ENCODE peak calls at places on chromosomes 2 and 18, in eight cellular contexts. S, T, M, V, E, B, X and C are unnamed samples.

GRCh38 chr2:143505542-143505941 is 376.3 kb downstream of the ARHGAP15 start:
- DNase-seq in S (no peak), T (no peak), M (no peak), V (no peak), E (no peak), B (no peak), X (no peak), C (no peak)

GRCh38 chr2:86383844-86384243 is 46.4 kb upstream of the REEP1 start:
- DNase-seq in S (no peak), T (no peak), M (no peak), V (no peak), E (no peak), B (no peak), X (no peak), C (no peak)

GRCh38 chr2:109497911-109498870 is 115.6 kb downstream of the SEPTIN10 start:
- DNase-seq in S (no peak), T (no peak), M (no peak), V (no peak), E (no peak), B (no peak), X (no peak), C (no peak)

GRCh38 chr2:228048838-228049490 is 132.5 kb downstream of the SPHKAP start:
- DNase-seq in S (peak; percentile 9), T (no peak), M (no peak), V (peak; percentile 3), E (peak; percentile 20), B (no peak), X (peak; percentile 26), C (peak; percentile 23)

GRCh38 chr18:23574611-23575308 is 11.5 kb downstream of the NPC1 start:
- DNase-seq in S (no peak), T (no peak), M (no peak), V (no peak), E (no peak), B (no peak), X (no peak), C (no peak)

GRCh38 chr18:3056311-3056710 is 43.4 kb upstream of the LPIN2 start:
- DNase-seq in S (no peak), T (no peak), M (no peak), V (no peak), E (no peak), B (no peak), X (no peak), C (no peak)

GRCh38 chr2:173401716-173402326 is 47.1 kb downstream of the CDCA7 start:
- DNase-seq in S (no peak), T (no peak), M (no peak), V (no peak), E (no peak), B (no peak), X (no peak), C (peak; percentile 10)

GRCh38 chr2:200509227-200509607 is 651 bp downstream of the KCTD18 start:
- DNase-seq in S (no peak), T (no peak), M (no peak), V (peak; percentile 41), E (peak; percentile 36), B (no peak), X (peak; percentile 29), C (no peak)

GRCh38 chr2:107743274-107743673 is 83.4 kb upstream of the RGPD4 start:
- DNase-seq in S (no peak), T (no peak), M (no peak), V (no peak), E (no peak), B (no peak), X (no peak), C (no peak)

GRCh38 chr18:54734059-54734458 is 94.2 kb upstream of the RAB27B start:
- DNase-seq in S (no peak), T (no peak), M (no peak), V (no peak), E (no peak), B (no peak), X (no peak), C (no peak)

GRCh38 chr18:59918320-59918755 is 18.5 kb downstream of the PMAIP1 start:
- DNase-seq in S (no peak), T (peak; percentile 87), M (peak; percentile 69), V (no peak), E (peak; percentile 36), B (no peak), X (peak; percentile 45), C (no peak)

GRCh38 chr2:64637000-64637628 is 16.6 kb downstream of the SERTAD2 start:
- DNase-seq in S (no peak), T (peak; percentile 6), M (no peak), V (peak; percentile 68), E (no peak), B (no peak), X (no peak), C (no peak)

GRCh38 chr2:64214281-64215115 is 70.3 kb upstream of the PELI1 start:
- DNase-seq in S (no peak), T (no peak), M (no peak), V (peak; percentile 46), E (peak; percentile 55), B (no peak), X (peak; percentile 50), C (no peak)

GRCh38 chr18:13051950-13052349 is 60.8 kb downstream of the CEP192 start:
- DNase-seq in S (no peak), T (no peak), M (no peak), V (peak; percentile 7), E (no peak), B (no peak), X (no peak), C (peak; percentile 6)

GRCh38 chr2:50649626-50650397 is 382.1 kb downstream of the NRXN1 start:
- DNase-seq in S (no peak), T (no peak), M (no peak), V (no peak), E (no peak), B (no peak), X (no peak), C (no peak)

GRCh38 chr2:182447843-182448242 is 21.0 kb upstream of the PDE1A start:
- DNase-seq in S (no peak), T (no peak), M (no peak), V (no peak), E (no peak), B (no peak), X (no peak), C (no peak)

GRCh38 chr18:55588876-55589595 is 1.0 kb upstream of the TCF4 start:
- DNase-seq in S (no peak), T (no peak), M (no peak), V (no peak), E (no peak), B (no peak), X (no peak), C (no peak)

GRCh38 chr18:23451491-23451890 is 1.6 kb upstream of the RIOK3 start:
- DNase-seq in S (no peak), T (no peak), M (no peak), V (peak; percentile 65), E (no peak), B (no peak), X (no peak), C (no peak)

DNA sequence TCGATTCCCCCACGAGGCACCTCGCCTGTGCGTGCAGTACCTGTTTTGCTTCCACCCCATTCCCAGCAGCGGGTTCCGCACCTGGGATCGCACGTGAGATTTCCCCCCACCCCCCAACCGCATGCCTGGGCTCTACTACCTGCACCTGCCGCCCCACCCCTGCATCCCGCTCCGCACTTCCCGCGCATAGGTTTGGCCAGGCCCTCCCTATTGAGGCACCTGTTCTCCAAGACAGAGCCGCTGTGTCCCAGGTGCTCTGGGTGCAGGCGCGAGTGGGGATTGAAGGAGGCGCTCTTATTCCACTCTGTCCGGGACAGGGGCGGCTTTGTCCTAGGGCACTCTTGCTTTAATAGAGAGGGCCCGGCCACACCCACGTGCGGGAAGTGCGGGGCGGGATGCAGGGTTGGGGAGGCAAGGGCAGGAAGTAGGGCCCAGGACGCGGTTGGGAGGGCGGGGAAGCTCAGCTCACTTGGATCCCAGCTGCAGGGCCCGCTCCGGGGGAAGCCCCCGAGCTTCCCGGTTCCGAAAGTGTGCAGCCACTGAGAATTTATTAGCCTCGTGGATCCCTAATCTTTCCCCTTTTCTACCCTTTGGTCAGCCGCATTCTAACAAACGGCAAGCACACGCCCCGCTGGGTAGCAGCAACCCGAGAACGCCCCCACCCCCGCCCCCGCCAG is 698 bp upstream of the MOCOS start:
- DNase-seq in S (no peak), T (peak; percentile 88), M (peak; percentile 66), V (no peak), E (peak; percentile 73), B (no peak), X (peak; percentile 69), C (peak; percentile 26)
- TF ChIP-seq CTCF in S (no peak), T (no peak), M (no peak), V (no peak), E (no peak), B (no peak), X (no peak), C (no peak)

DNA sequence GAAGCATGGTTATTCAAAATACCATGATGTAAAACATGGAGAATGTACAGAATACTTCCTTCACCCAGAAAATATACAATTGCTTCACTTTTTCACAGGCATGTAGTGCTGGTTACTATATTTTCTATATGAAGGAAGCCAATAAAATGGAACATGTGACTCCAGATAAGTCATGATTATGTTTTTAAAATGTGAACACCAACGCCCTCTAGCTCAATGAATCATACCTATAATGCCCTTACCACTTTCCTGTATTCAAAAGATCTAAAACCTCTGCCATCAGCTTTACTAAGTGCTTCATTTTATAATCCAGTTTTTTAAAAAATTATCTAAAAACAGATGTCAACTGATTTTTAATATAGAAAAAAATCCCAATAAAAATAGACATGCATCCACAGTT is 59.9 kb downstream of the SMAD2 start:
- DNase-seq in S (no peak), T (no peak), M (no peak), V (no peak), E (no peak), B (no peak), X (no peak), C (no peak)
- TF ChIP-seq CTCF in S (no peak), T (no peak), M (no peak), V (no peak), E (no peak), B (no peak), X (no peak), C (no peak)

GRCh38 chr2:128799284-128799552 is 480.6 kb upstream of the HS6ST1 start:
- DNase-seq in S (no peak), T (no peak), M (no peak), V (no peak), E (no peak), B (no peak), X (no peak), C (no peak)
- TF ChIP-seq CTCF in S (no peak), T (no peak), M (no peak), V (no peak), E (no peak), B (no peak), X (no peak), C (no peak)

GRCh38 chr2:236366049-236366387 is 101.8 kb upstream of the ASB18 start:
- DNase-seq in S (no peak), T (no peak), M (no peak), V (no peak), E (no peak), B (no peak), X (no peak), C (no peak)

GRCh38 chr2:236363878-236364277 is 99.7 kb upstream of the ASB18 start:
- DNase-seq in S (no peak), T (no peak), M (no peak), V (no peak), E (no peak), B (no peak), X (no peak), C (no peak)

GRCh38 chr2:236365258-236366048 is 101.2 kb upstream of the ASB18 start:
- DNase-seq in S (no peak), T (peak; percentile 68), M (no peak), V (no peak), E (no peak), B (no peak), X (no peak), C (no peak)

GRCh38 chr2:236367791-236368289 is 103.6 kb upstream of the ASB18 start:
- DNase-seq in S (no peak), T (peak; percentile 30), M (no peak), V (no peak), E (no peak), B (no peak), X (no peak), C (no peak)

GRCh38 chr2:236366406-236366805 is 102.2 kb upstream of the ASB18 start:
- DNase-seq in S (no peak), T (no peak), M (no peak), V (no peak), E (no peak), B (peak; percentile 23), X (no peak), C (no peak)
- TF ChIP-seq CTCF in S (no peak), T (no peak), M (no peak), V (no peak), E (no peak), B (no peak), X (no peak), C (no peak)